ENCODE peak calls at places on chromosomes 6 and 20, in six cellular contexts. One of them, this sample, is unnamed. For H3K9me3, the result is how much of the 10 kb centered on the place peaks cover.

GRCh38 chr6:161434331-161434730 is 160.5 kb upstream of the AGPAT4 start:
- DNase-seq in hepatocyte: no peak
- DNase-seq in CD8-positive, alpha-beta T cell: no peak
- DNase-seq in kidney: no peak
- DNase-seq in cardiac muscle cell: no peak
- DNase-seq in endothelial cell of umbilical vein: no peak
- DNase-seq in this sample: no peak

GRCh38 chr6:130724089-130724488 is 103.1 kb upstream of the SMLR1 start:
- DNase-seq in hepatocyte: no peak
- DNase-seq in CD8-positive, alpha-beta T cell: no peak
- DNase-seq in kidney: no peak
- DNase-seq in cardiac muscle cell: no peak
- DNase-seq in endothelial cell of umbilical vein: no peak
- DNase-seq in this sample: no peak

GRCh38 chr20:31721408-31722332 is 998 bp downstream of the BCL2L1 start:
- DNase-seq in hepatocyte: no peak
- DNase-seq in CD8-positive, alpha-beta T cell: no peak
- DNase-seq in kidney: no peak
- DNase-seq in cardiac muscle cell: no peak
- DNase-seq in endothelial cell of umbilical vein: peak
- DNase-seq in this sample: no peak

GRCh38 chr20:50756447-50756846 is 25.1 kb downstream of the PARD6B start:
- DNase-seq in hepatocyte: no peak
- DNase-seq in CD8-positive, alpha-beta T cell: no peak
- DNase-seq in kidney: no peak
- DNase-seq in cardiac muscle cell: no peak
- DNase-seq in endothelial cell of umbilical vein: no peak
- DNase-seq in this sample: no peak

GRCh38 chr20:51579137-51579536 is 36.6 kb upstream of the NFATC2 start:
- DNase-seq in hepatocyte: peak
- DNase-seq in CD8-positive, alpha-beta T cell: no peak
- DNase-seq in kidney: no peak
- DNase-seq in cardiac muscle cell: no peak
- DNase-seq in endothelial cell of umbilical vein: no peak
- DNase-seq in this sample: no peak

GRCh38 chr20:5073154-5074049 is 46.4 kb downstream of the PCNA start:
- DNase-seq in hepatocyte: peak
- DNase-seq in CD8-positive, alpha-beta T cell: no peak
- DNase-seq in kidney: peak
- DNase-seq in cardiac muscle cell: no peak
- DNase-seq in endothelial cell of umbilical vein: peak
- DNase-seq in this sample: peak

GRCh38 chr6:163836916-163837660 is 422.6 kb downstream of the QKI start:
- DNase-seq in hepatocyte: no peak
- DNase-seq in CD8-positive, alpha-beta T cell: no peak
- DNase-seq in kidney: no peak
- DNase-seq in cardiac muscle cell: no peak
- DNase-seq in endothelial cell of umbilical vein: no peak
- DNase-seq in this sample: no peak

GRCh38 chr6:11974089-11974488 is 38.0 kb upstream of the HIVEP1 start:
- DNase-seq in hepatocyte: no peak
- DNase-seq in CD8-positive, alpha-beta T cell: no peak
- DNase-seq in kidney: no peak
- DNase-seq in cardiac muscle cell: no peak
- DNase-seq in endothelial cell of umbilical vein: no peak
- DNase-seq in this sample: no peak

GRCh38 chr6:80217799-80218198 is 111.3 kb downstream of the BCKDHB start:
- DNase-seq in hepatocyte: peak
- DNase-seq in CD8-positive, alpha-beta T cell: no peak
- DNase-seq in kidney: no peak
- DNase-seq in cardiac muscle cell: no peak
- DNase-seq in endothelial cell of umbilical vein: no peak
- DNase-seq in this sample: no peak

GRCh38 chr6:145276746-145277145 is 458.6 kb downstream of the EPM2A start:
- DNase-seq in hepatocyte: no peak
- DNase-seq in CD8-positive, alpha-beta T cell: no peak
- DNase-seq in kidney: no peak
- DNase-seq in cardiac muscle cell: no peak
- DNase-seq in endothelial cell of umbilical vein: no peak
- DNase-seq in this sample: no peak

GRCh38 chr6:139369568-139370046 is 4.8 kb downstream of the CITED2 start:
- DNase-seq in hepatocyte: peak
- DNase-seq in CD8-positive, alpha-beta T cell: no peak
- DNase-seq in kidney: no peak
- DNase-seq in cardiac muscle cell: peak
- DNase-seq in endothelial cell of umbilical vein: peak
- DNase-seq in this sample: no peak

GRCh38 chr6:85364354-85364753 is 85.5 kb upstream of the NT5E start:
- DNase-seq in hepatocyte: peak
- DNase-seq in CD8-positive, alpha-beta T cell: no peak
- DNase-seq in kidney: no peak
- DNase-seq in cardiac muscle cell: no peak
- DNase-seq in endothelial cell of umbilical vein: peak
- DNase-seq in this sample: no peak

GRCh38 chr20:31836853-31837608 is 8.4 kb downstream of the FOXS1 start:
- DNase-seq in hepatocyte: no peak
- DNase-seq in CD8-positive, alpha-beta T cell: no peak
- DNase-seq in kidney: no peak
- DNase-seq in cardiac muscle cell: no peak
- DNase-seq in endothelial cell of umbilical vein: no peak
- DNase-seq in this sample: no peak

GRCh38 chr6:106746660-106747059 is 117.3 kb downstream of the QRSL1 start:
- DNase-seq in hepatocyte: peak
- DNase-seq in CD8-positive, alpha-beta T cell: no peak
- DNase-seq in kidney: no peak
- DNase-seq in cardiac muscle cell: peak
- DNase-seq in endothelial cell of umbilical vein: no peak
- DNase-seq in this sample: peak

GRCh38 chr20:52913650-52914387 is 58.3 kb upstream of the TSHZ2 start:
- DNase-seq in hepatocyte: no peak
- DNase-seq in CD8-positive, alpha-beta T cell: no peak
- DNase-seq in kidney: no peak
- DNase-seq in cardiac muscle cell: no peak
- DNase-seq in endothelial cell of umbilical vein: no peak
- DNase-seq in this sample: no peak

GRCh38 chr20:50083034-50083433 is 29.9 kb downstream of the UBE2V1 start:
- DNase-seq in hepatocyte: no peak
- DNase-seq in CD8-positive, alpha-beta T cell: no peak
- DNase-seq in kidney: no peak
- DNase-seq in cardiac muscle cell: no peak
- DNase-seq in endothelial cell of umbilical vein: no peak
- DNase-seq in this sample: no peak

GRCh38 chr20:45758096-45758495 is 33.6 kb downstream of the WFDC3 start:
- DNase-seq in hepatocyte: no peak
- DNase-seq in CD8-positive, alpha-beta T cell: no peak
- DNase-seq in kidney: no peak
- DNase-seq in cardiac muscle cell: no peak
- DNase-seq in endothelial cell of umbilical vein: no peak
- DNase-seq in this sample: no peak

GRCh38 chr6:52417675-52418111 is 2.4 kb upstream of the EFHC1 start:
- DNase-seq in hepatocyte: peak
- DNase-seq in CD8-positive, alpha-beta T cell: no peak
- DNase-seq in kidney: no peak
- DNase-seq in cardiac muscle cell: no peak
- DNase-seq in endothelial cell of umbilical vein: peak
- DNase-seq in this sample: no peak

GRCh38 chr6:166221636-166222035 is 54.0 kb upstream of the TBXT start:
- DNase-seq in hepatocyte: no peak
- DNase-seq in CD8-positive, alpha-beta T cell: no peak
- DNase-seq in kidney: no peak
- DNase-seq in cardiac muscle cell: no peak
- DNase-seq in endothelial cell of umbilical vein: no peak
- DNase-seq in this sample: no peak

GRCh38 chr6:111951439-111952140 is 78.3 kb upstream of the FYN start:
- DNase-seq in hepatocyte: no peak
- DNase-seq in CD8-positive, alpha-beta T cell: no peak
- DNase-seq in kidney: no peak
- DNase-seq in cardiac muscle cell: no peak
- DNase-seq in endothelial cell of umbilical vein: peak
- DNase-seq in this sample: no peak

GRCh38 chr6:44022296-44022661 is 105.0 kb downstream of the MRPL14 start:
- DNase-seq in hepatocyte: no peak
- DNase-seq in CD8-positive, alpha-beta T cell: no peak
- DNase-seq in kidney: peak
- DNase-seq in cardiac muscle cell: no peak
- DNase-seq in endothelial cell of umbilical vein: peak
- DNase-seq in this sample: no peak

DNA sequence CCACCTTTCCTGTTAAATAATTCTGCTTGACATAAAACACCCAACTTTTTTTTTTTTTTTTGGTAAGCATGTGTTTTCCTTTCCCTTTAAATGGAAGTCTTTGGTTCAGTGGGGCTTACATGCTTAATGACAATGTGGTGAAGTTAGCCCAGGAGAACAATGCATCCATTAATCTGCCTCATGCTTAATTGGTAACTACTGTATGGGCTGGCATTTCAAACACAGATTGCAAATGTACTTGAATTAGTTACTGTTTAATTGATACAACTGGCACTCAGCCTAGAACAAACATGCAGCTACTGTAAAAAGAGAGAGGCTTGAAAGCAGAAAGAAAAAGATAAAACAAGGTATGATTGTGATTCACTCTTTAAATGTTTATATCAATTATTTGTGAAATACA is 483.6 kb upstream of the NOX3 start:
- DNase-seq in hepatocyte: no peak
- DNase-seq in CD8-positive, alpha-beta T cell: no peak
- DNase-seq in kidney: no peak
- DNase-seq in cardiac muscle cell: no peak
- DNase-seq in endothelial cell of umbilical vein: no peak
- DNase-seq in this sample: no peak
- H3K9me3 ChIP-seq in hepatocyte: under half
- H3K9me3 ChIP-seq in CD8-positive, alpha-beta T cell: under half
- H3K9me3 ChIP-seq in kidney: under half
- H3K9me3 ChIP-seq in cardiac muscle cell: under half
- H3K9me3 ChIP-seq in endothelial cell of umbilical vein: under half
- H3K9me3 ChIP-seq in this sample: under half

GRCh38 chr6:99236010-99236409 is 113.5 kb downstream of the FAXC start:
- DNase-seq in hepatocyte: no peak
- DNase-seq in CD8-positive, alpha-beta T cell: no peak
- DNase-seq in kidney: no peak
- DNase-seq in cardiac muscle cell: no peak
- DNase-seq in endothelial cell of umbilical vein: no peak
- DNase-seq in this sample: no peak
- H3K9me3 ChIP-seq in hepatocyte: under half
- H3K9me3 ChIP-seq in CD8-positive, alpha-beta T cell: under half
- H3K9me3 ChIP-seq in kidney: under half
- H3K9me3 ChIP-seq in cardiac muscle cell: under half
- H3K9me3 ChIP-seq in endothelial cell of umbilical vein: under half
- H3K9me3 ChIP-seq in this sample: under half

GRCh38 chr6:90154666-90155065 is 142.0 kb downstream of the BACH2 start:
- DNase-seq in hepatocyte: no peak
- DNase-seq in CD8-positive, alpha-beta T cell: no peak
- DNase-seq in kidney: no peak
- DNase-seq in cardiac muscle cell: no peak
- DNase-seq in endothelial cell of umbilical vein: no peak
- DNase-seq in this sample: no peak
- H3K9me3 ChIP-seq in hepatocyte: under half
- H3K9me3 ChIP-seq in CD8-positive, alpha-beta T cell: under half
- H3K9me3 ChIP-seq in kidney: under half
- H3K9me3 ChIP-seq in cardiac muscle cell: under half
- H3K9me3 ChIP-seq in endothelial cell of umbilical vein: under half
- H3K9me3 ChIP-seq in this sample: under half

DNA sequence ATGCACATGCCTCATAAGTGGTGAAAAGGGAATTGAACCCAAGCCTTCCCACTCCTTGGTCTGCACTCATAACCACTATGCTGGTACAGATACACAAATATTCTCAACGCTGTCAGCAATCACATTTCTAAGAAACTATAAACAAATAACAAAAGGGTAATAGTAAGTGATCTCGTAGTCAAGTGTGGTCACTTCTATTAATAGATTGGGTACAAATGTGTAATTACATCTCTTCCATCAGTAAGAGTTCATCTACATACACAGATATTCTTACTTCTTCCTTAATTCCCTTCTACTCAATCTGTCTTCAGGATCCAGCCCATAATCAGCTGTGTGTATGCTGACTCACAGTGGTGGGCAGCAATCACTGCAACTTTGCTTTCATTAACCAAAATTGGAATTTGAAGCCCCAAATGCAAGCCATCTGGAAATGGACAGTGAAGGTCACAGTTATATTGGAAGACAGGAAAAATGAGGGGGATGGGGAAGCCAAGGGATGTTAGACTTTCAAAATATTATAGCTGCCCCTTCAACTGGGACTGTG is 6.7 kb downstream of the PRSS35 start:
- DNase-seq in hepatocyte: no peak
- DNase-seq in CD8-positive, alpha-beta T cell: no peak
- DNase-seq in kidney: no peak
- DNase-seq in cardiac muscle cell: no peak
- DNase-seq in endothelial cell of umbilical vein: peak
- DNase-seq in this sample: no peak
- H3K9me3 ChIP-seq in hepatocyte: under half
- H3K9me3 ChIP-seq in CD8-positive, alpha-beta T cell: under half
- H3K9me3 ChIP-seq in kidney: under half
- H3K9me3 ChIP-seq in cardiac muscle cell: under half
- H3K9me3 ChIP-seq in endothelial cell of umbilical vein: under half
- H3K9me3 ChIP-seq in this sample: under half

GRCh38 chr20:56179051-56179450 is 69.5 kb upstream of the MC3R start:
- DNase-seq in hepatocyte: no peak
- DNase-seq in CD8-positive, alpha-beta T cell: no peak
- DNase-seq in kidney: no peak
- DNase-seq in cardiac muscle cell: no peak
- DNase-seq in endothelial cell of umbilical vein: no peak
- DNase-seq in this sample: no peak

GRCh38 chr20:56178219-56178618 is 70.3 kb upstream of the MC3R start:
- DNase-seq in hepatocyte: no peak
- DNase-seq in CD8-positive, alpha-beta T cell: no peak
- DNase-seq in kidney: no peak
- DNase-seq in cardiac muscle cell: no peak
- DNase-seq in endothelial cell of umbilical vein: no peak
- DNase-seq in this sample: no peak

GRCh38 chr20:56175884-56176283 is 72.6 kb upstream of the MC3R start:
- DNase-seq in hepatocyte: no peak
- DNase-seq in CD8-positive, alpha-beta T cell: no peak
- DNase-seq in kidney: no peak
- DNase-seq in cardiac muscle cell: no peak
- DNase-seq in endothelial cell of umbilical vein: no peak
- DNase-seq in this sample: no peak

DNA sequence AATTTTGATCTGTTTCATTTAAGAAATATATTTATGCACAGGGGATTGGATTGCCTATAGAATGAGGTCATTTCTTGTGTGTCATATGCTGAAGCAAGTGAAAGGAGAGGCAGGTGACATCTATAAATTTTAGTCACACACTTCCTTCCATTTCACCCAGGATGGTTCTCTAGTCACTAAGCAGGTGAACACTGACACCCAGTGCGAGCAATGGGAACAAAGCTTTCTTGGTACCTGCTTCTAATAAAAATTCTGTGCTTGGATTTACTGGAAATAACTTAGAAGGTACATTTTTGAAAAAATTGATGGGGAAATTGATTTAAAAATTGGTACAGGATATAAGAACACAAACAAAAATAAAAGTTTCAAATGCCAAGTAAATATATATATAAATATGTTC is 66.9 kb upstream of the MC3R start:
- DNase-seq in hepatocyte: no peak
- DNase-seq in CD8-positive, alpha-beta T cell: no peak
- DNase-seq in kidney: no peak
- DNase-seq in cardiac muscle cell: no peak
- DNase-seq in endothelial cell of umbilical vein: no peak
- DNase-seq in this sample: no peak
- H3K9me3 ChIP-seq in hepatocyte: under half
- H3K9me3 ChIP-seq in CD8-positive, alpha-beta T cell: under half
- H3K9me3 ChIP-seq in kidney: under half
- H3K9me3 ChIP-seq in cardiac muscle cell: under half
- H3K9me3 ChIP-seq in endothelial cell of umbilical vein: under half
- H3K9me3 ChIP-seq in this sample: under half

This sample was measured in lung.